ENCODE peak calls at places on chromosomes 13 and 19, in ten cellular contexts. E, M, W, B, V, Y, P, S, D and L are unnamed samples.

GRCh38 chr13:77372275-77372674 is 45.4 kb upstream of the MYCBP2 start:
- DNase-seq in E (no peak), M (no peak), W (no peak), B (no peak), V (no peak), Y (no peak), P (no peak), S (no peak), D (no peak), L (no peak)

GRCh38 chr19:1219786-1220451 is 14.3 kb downstream of the STK11 start:
- DNase-seq in E (no peak), M (no peak), W (no peak), B (no peak), V (no peak), Y (no peak), P (no peak), S (no peak), D (no peak), L (no peak)

GRCh38 chr13:28047784-28048388 is 52.5 kb downstream of the FLT3 start:
- DNase-seq in E (peak; percentile 26), M (no peak), W (no peak), B (no peak), V (no peak), Y (no peak), P (no peak), S (no peak), D (no peak), L (no peak)

GRCh38 chr13:48055712-48056111 is 18.2 kb downstream of the NUDT15 start:
- DNase-seq in E (no peak), M (no peak), W (no peak), B (no peak), V (no peak), Y (no peak), P (no peak), S (no peak), D (no peak), L (no peak)

GRCh38 chr13:113112893-113113845 is 7.6 kb downstream of the F7 start:
- DNase-seq in E (no peak), M (no peak), W (no peak), B (no peak), V (no peak), Y (no peak), P (no peak), S (no peak), D (no peak), L (no peak)

GRCh38 chr13:98397221-98397620 is 179.7 kb downstream of the STK24 start:
- DNase-seq in E (no peak), M (no peak), W (no peak), B (no peak), V (no peak), Y (no peak), P (no peak), S (no peak), D (no peak), L (no peak)

GRCh38 chr13:110006304-110006703 is 219.9 kb upstream of the IRS2 start:
- DNase-seq in E (peak; percentile 86), M (no peak), W (no peak), B (no peak), V (peak; percentile 70), Y (no peak), P (no peak), S (no peak), D (no peak), L (no peak)

GRCh38 chr13:51524846-51525566 is 59.3 kb upstream of the WDFY2 start:
- DNase-seq in E (no peak), M (no peak), W (no peak), B (no peak), V (no peak), Y (no peak), P (no peak), S (no peak), D (no peak), L (no peak)

GRCh38 chr19:1177322-1178114 is 3.5 kb upstream of the SBNO2 start:
- DNase-seq in E (peak; percentile 99), M (no peak), W (no peak), B (no peak), V (no peak), Y (no peak), P (no peak), S (no peak), D (no peak), L (no peak)

GRCh38 chr19:19009951-19010350 is 23.4 kb downstream of the SUGP2 start:
- DNase-seq in E (no peak), M (no peak), W (no peak), B (no peak), V (no peak), Y (no peak), P (no peak), S (no peak), D (no peak), L (no peak)

GRCh38 chr13:71030789-71031188 is 836.2 kb downstream of the DACH1 start:
- DNase-seq in E (no peak), M (no peak), W (no peak), B (no peak), V (no peak), Y (no peak), P (no peak), S (no peak), D (no peak), L (no peak)

GRCh38 chr19:1166872-1167573 is 7.0 kb downstream of the SBNO2 start:
- DNase-seq in E (no peak), M (no peak), W (no peak), B (no peak), V (no peak), Y (no peak), P (no peak), S (no peak), D (no peak), L (no peak)

GRCh38 chr13:52010890-52011689 is at the start of gene ATP7B:
- DNase-seq in E (no peak), M (peak; percentile 2), W (no peak), B (peak; percentile 14), V (no peak), Y (no peak), P (no peak), S (no peak), D (peak; percentile 13), L (no peak)

GRCh38 chr19:13544423-13544822 is 38.1 kb upstream of the CACNA1A start:
- DNase-seq in E (no peak), M (no peak), W (no peak), B (no peak), V (no peak), Y (no peak), P (no peak), S (no peak), D (no peak), L (no peak)

GRCh38 chr19:13788991-13789390 is 6.3 kb upstream of the ZSWIM4 start:
- DNase-seq in E (no peak), M (no peak), W (no peak), B (peak; percentile 31), V (no peak), Y (no peak), P (no peak), S (no peak), D (no peak), L (no peak)

GRCh38 chr19:14150041-14150769 is 13.8 kb upstream of the ASF1B start:
- DNase-seq in E (no peak), M (no peak), W (no peak), B (no peak), V (no peak), Y (no peak), P (no peak), S (no peak), D (no peak), L (no peak)

GRCh38 chr19:13881692-13882418 is 4.9 kb downstream of the NANOS3 start:
- DNase-seq in E (no peak), M (no peak), W (no peak), B (peak; percentile 59), V (no peak), Y (no peak), P (no peak), S (no peak), D (peak; percentile 37), L (no peak)

GRCh38 chr19:38679839-38680238 is 32.4 kb downstream of the ACTN4 start:
- DNase-seq in E (peak; percentile 75), M (no peak), W (no peak), B (no peak), V (no peak), Y (no peak), P (no peak), S (no peak), D (no peak), L (no peak)

GRCh38 chr19:38733493-38734175 is 10.6 kb downstream of the CAPN12 start:
- DNase-seq in E (peak; percentile 52), M (no peak), W (no peak), B (no peak), V (no peak), Y (no peak), P (no peak), S (no peak), D (no peak), L (no peak)

GRCh38 chr13:51914137-51914493 is 52.3 kb downstream of the CCDC70 start:
- DNase-seq in E (no peak), M (no peak), W (no peak), B (no peak), V (no peak), Y (no peak), P (no peak), S (no peak), D (no peak), L (no peak)

GRCh38 chr13:38952827-38953226 is 37.8 kb downstream of the STOML3 start:
- DNase-seq in E (no peak), M (no peak), W (no peak), B (no peak), V (no peak), Y (no peak), P (no peak), S (no peak), D (no peak), L (no peak)

GRCh38 chr19:11426656-11427055 is 7.5 kb upstream of the RGL3 start:
- DNase-seq in E (no peak), M (no peak), W (no peak), B (no peak), V (no peak), Y (no peak), P (no peak), S (no peak), D (no peak), L (no peak)

GRCh38 chr13:99031725-99032298 is 53.9 kb upstream of the DOCK9 start:
- DNase-seq in E (no peak), M (no peak), W (no peak), B (no peak), V (no peak), Y (no peak), P (no peak), S (no peak), D (no peak), L (no peak)

GRCh38 chr19:2034729-2035589 is 16.1 kb downstream of the MKNK2 start:
- DNase-seq in E (no peak), M (peak; percentile 50), W (no peak), B (peak; percentile 59), V (no peak), Y (no peak), P (peak; percentile 50), S (no peak), D (peak; percentile 67), L (peak; percentile 89)

GRCh38 chr19:756232-756631 is 5.3 kb downstream of the MISP start:
- DNase-seq in E (peak; percentile 75), M (no peak), W (no peak), B (no peak), V (no peak), Y (no peak), P (no peak), S (no peak), D (peak; percentile 23), L (no peak)

GRCh38 chr19:53034054-53034453 is 10.5 kb upstream of the ERVV-2 start:
- DNase-seq in E (no peak), M (no peak), W (no peak), B (no peak), V (no peak), Y (no peak), P (no peak), S (no peak), D (no peak), L (no peak)

GRCh38 chr19:4278926-4279529 is at the start of gene SHD:
- DNase-seq in E (no peak), M (no peak), W (no peak), B (no peak), V (no peak), Y (no peak), P (no peak), S (peak; percentile 30), D (no peak), L (no peak)